ENCODE peak calls at places on chromosomes 3 and 15, in five cellular contexts. Y, C, H, V and D are unnamed samples.

GRCh38 chr3:156633335-156633734 is 41.1 kb upstream of the TIPARP start:
- DNase-seq in Y (peak), C (peak), H (peak), V (peak), D (peak)

GRCh38 chr15:66670698-66671580 is 31.1 kb upstream of the SMAD6 start:
- DNase-seq in Y (peak), C (no peak), H (no peak), V (peak), D (no peak)

GRCh38 chr15:58546635-58547627 is 115.1 kb downstream of the LIPC start:
- DNase-seq in Y (peak), C (peak), H (peak), V (no peak), D (peak)

GRCh38 chr3:35120026-35120425 is 519.3 kb upstream of the ARPP21 start:
- DNase-seq in Y (no peak), C (no peak), H (no peak), V (no peak), D (peak)

GRCh38 chr15:45134682-45135604 is 5.1 kb downstream of the DUOX1 start:
- DNase-seq in Y (peak), C (peak), H (no peak), V (peak), D (no peak)

GRCh38 chr3:46085421-46086082 is 58.3 kb upstream of the XCR1 start:
- DNase-seq in Y (no peak), C (no peak), H (no peak), V (no peak), D (no peak)

GRCh38 chr3:149377408-149378111 is at the start of gene TM4SF1:
- DNase-seq in Y (peak), C (peak), H (peak), V (peak), D (peak)

GRCh38 chr3:68878322-68878721 is 54.0 kb downstream of the TAFA4 start:
- DNase-seq in Y (no peak), C (no peak), H (peak), V (no peak), D (peak)

GRCh38 chr15:29774900-29775299 is 47.4 kb downstream of the TJP1 start:
- DNase-seq in Y (no peak), C (no peak), H (peak), V (no peak), D (no peak)

GRCh38 chr3:127687228-127687737 is 14.5 kb downstream of the ABTB1 start:
- DNase-seq in Y (no peak), C (no peak), H (no peak), V (no peak), D (no peak)

GRCh38 chr3:127688022-127688415 is 15.3 kb downstream of the ABTB1 start:
- DNase-seq in Y (no peak), C (no peak), H (no peak), V (peak), D (no peak)

GRCh38 chr3:127690106-127690505 is 17.4 kb downstream of the ABTB1 start:
- DNase-seq in Y (peak), C (peak), H (peak), V (peak), D (no peak)

GRCh38 chr3:127689266-127689860 is 16.6 kb downstream of the ABTB1 start:
- DNase-seq in Y (peak), C (peak), H (no peak), V (peak), D (no peak)

GRCh38 chr3:127688416-127689265 is 15.9 kb downstream of the ABTB1 start:
- DNase-seq in Y (peak), C (no peak), H (peak), V (peak), D (no peak)
- TF ChIP-seq CTCF in Y (no peak), C (no peak), H (no peak), V (no peak), D (no peak)

GRCh38 chr15:68001811-68002210 is 52.3 kb upstream of the PIAS1 start:
- DNase-seq in Y (no peak), C (no peak), H (no peak), V (no peak), D (no peak)

GRCh38 chr15:68000754-68001153 is 53.4 kb upstream of the PIAS1 start:
- DNase-seq in Y (no peak), C (no peak), H (no peak), V (no peak), D (no peak)

GRCh38 chr15:67999320-68000100 is 54.6 kb upstream of the PIAS1 start:
- DNase-seq in Y (no peak), C (no peak), H (no peak), V (no peak), D (no peak)

GRCh38 chr15:67997996-67998395 is 56.1 kb upstream of the PIAS1 start:
- DNase-seq in Y (no peak), C (no peak), H (peak), V (no peak), D (no peak)

DNA sequence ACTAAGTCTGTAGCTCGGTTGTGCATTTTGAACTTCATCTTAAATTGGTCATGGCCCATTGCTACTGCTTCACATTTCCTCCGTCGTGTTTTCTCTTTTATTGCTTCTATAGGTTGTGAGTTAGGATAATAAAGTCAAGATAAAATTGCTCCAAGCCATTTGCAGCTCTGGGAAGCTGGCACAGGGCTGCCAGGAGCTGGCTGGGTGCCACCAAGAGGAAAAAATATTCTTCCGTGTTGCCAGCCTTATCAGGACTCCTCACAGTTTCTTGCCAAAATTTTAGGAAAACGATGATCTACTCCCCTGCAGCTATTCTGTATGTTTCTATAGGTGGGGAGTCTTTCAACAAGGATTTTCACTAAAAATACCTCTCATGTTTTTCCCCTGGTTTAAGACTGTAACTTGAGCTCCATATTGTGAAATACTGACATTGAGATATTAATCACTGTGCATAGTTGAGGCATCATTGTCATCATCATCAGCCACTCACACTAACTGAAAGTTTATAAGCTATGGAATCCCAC is 55.5 kb upstream of the PIAS1 start:
- DNase-seq in Y (peak), C (peak), H (peak), V (no peak), D (no peak)
- H3K4me3 ChIP-seq in Y (no peak), C (no peak), H (no peak), V (no peak), D (no peak)

GRCh38 chr3:188617988-188618701 is 464.2 kb downstream of the LPP start:
- DNase-seq in Y (no peak), C (no peak), H (no peak), V (no peak), D (no peak)

GRCh38 chr3:188620752-188621151 is 466.8 kb downstream of the LPP start:
- DNase-seq in Y (no peak), C (no peak), H (no peak), V (no peak), D (no peak)

DNA sequence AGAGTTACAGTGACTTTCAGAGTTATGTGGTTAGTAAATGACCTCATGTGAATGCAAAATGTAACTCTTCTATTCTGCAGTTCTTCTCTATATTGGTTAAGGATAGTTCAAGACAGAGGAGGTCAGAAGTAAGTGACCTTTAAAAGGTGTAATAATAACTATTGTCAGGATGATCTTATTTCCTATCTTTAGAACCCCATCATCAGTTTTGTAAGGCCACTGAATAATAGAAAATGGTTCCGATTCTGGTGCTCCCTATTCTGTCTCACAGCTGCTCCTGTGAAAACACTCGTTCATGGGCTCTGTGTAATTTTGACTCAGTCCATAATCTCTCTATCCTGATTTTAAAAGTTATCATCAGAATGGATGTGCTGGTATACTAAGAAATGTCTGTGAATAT is 463.3 kb downstream of the LPP start:
- DNase-seq in Y (no peak), C (no peak), H (no peak), V (no peak), D (no peak)
- TF ChIP-seq CTCF in Y (no peak), C (no peak), H (no peak), V (no peak), D (no peak)

GRCh38 chr3:15386352-15386751 is 41.0 kb downstream of the METTL6 start:
- DNase-seq in Y (no peak), C (no peak), H (no peak), V (no peak), D (no peak)
- H3K4me3 ChIP-seq in Y (no peak), C (no peak), H (no peak), V (no peak), D (no peak)

GRCh38 chr3:81173514-81173913 is 587.9 kb downstream of the GBE1 start:
- DNase-seq in Y (no peak), C (no peak), H (peak), V (no peak), D (no peak)
- TF ChIP-seq CTCF in Y (peak), C (no peak), H (peak), V (no peak), D (peak)

DNA sequence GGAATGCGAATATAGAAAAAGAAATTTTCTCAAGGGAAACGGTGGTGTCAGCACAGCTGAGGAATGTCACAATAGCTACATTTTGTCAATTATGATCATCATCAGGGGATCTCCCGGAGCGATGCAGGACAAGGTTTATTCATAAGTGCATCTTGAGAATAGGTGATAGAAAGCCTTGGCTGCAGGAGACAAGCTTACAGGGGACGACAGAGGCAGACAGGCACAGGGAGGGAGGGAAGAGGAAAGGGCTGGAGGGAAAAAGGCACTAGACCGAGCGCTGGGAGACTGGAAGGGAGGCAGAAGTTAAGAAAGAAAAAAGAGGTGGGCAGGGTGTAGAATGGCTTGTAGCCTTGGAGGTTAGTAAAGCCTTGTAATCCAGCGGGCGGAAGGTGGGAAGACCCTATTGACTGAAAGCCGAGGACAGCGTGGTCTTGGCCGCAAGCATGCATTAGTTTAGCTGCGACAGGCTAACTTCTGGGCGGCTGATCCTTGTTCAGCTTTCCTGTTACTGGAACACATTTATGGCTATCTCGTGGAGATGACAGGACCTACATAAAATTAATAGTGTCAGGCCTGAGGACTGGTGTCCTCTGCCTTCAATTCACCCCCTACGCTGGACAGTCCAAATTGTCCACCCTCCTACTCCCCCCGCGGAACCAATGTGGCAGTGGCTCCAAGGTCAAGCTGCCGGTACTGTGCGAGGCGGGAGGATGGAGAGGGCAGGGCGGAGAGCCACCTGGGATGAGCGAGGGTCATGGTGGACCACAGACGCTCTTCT is 1.5 kb upstream of the NECTIN3 start:
- DNase-seq in Y (peak), C (peak), H (no peak), V (no peak), D (no peak)
- H3K4me3 ChIP-seq in Y (peak), C (peak), H (peak), V (peak), D (peak)

DNA sequence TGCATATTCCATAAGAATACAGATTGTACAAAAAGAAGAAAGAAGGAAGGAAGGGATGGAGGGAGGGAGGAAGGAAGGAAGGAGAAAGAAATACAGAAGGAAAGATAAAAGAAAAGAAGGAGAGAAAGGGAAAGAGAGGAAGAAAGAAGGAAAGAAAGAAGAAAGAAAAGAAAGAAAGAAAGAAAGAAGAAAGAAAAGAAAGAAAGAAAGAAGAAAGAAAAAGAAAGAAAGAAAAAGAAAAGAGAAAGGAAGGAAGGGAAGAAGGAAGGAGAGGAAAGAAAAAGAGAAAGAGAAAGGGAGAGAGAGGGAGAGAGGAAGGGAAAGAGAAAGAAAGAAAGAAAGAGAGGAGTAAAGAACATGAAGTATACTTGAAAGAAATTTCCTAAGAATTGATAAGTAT is 577.9 kb upstream of the ALCAM start:
- DNase-seq in Y (no peak), C (no peak), H (no peak), V (no peak), D (no peak)
- TF ChIP-seq CTCF in Y (no peak), C (no peak), H (no peak), V (no peak), D (no peak)

GRCh38 chr3:142947799-142948575 is 15.5 kb downstream of the PAQR9 start:
- DNase-seq in Y (no peak), C (no peak), H (peak), V (no peak), D (no peak)
- H3K4me3 ChIP-seq in Y (no peak), C (no peak), H (no peak), V (no peak), D (no peak)

GRCh38 chr3:38131621-38132369 is 5.1 kb downstream of the ACAA1 start:
- DNase-seq in Y (peak), C (no peak), H (peak), V (peak), D (no peak)
- TF ChIP-seq CTCF in Y (peak), C (peak), H (peak), V (peak), D (peak)